ENCODE peak calls at places on chromosomes 1 and 21, in six cellular contexts. R, I, U, Z, N and A are unnamed samples.

GRCh38 chr1:184622136-184622823 is 132.4 kb downstream of the EDEM3 start:
- DNase-seq in R (no peak), I (peak; percentile 61), U (no peak), Z (peak; percentile 75), N (peak; percentile 83), A (no peak)

GRCh38 chr1:41582851-41583657 is 98.6 kb upstream of the EDN2 start:
- DNase-seq in R (no peak), I (no peak), U (no peak), Z (no peak), N (no peak), A (no peak)

GRCh38 chr1:188642585-188643168 is 1813.9 kb downstream of the PLA2G4A start:
- DNase-seq in R (no peak), I (no peak), U (no peak), Z (no peak), N (no peak), A (no peak)

GRCh38 chr1:247228133-247228532 is 27.7 kb upstream of the VN1R5 start:
- DNase-seq in R (no peak), I (no peak), U (no peak), Z (peak; percentile 11), N (no peak), A (no peak)

GRCh38 chr1:83929184-83929583 is 69.7 kb downstream of the TTLL7 start:
- DNase-seq in R (no peak), I (no peak), U (no peak), Z (peak; percentile 39), N (no peak), A (no peak)

GRCh38 chr1:233959089-233959488 is 54.6 kb downstream of the SLC35F3 start:
- DNase-seq in R (no peak), I (no peak), U (no peak), Z (no peak), N (no peak), A (no peak)

GRCh38 chr1:206880310-206880709 is 14.9 kb downstream of the IL20 start:
- DNase-seq in R (no peak), I (no peak), U (no peak), Z (no peak), N (no peak), A (no peak)

GRCh38 chr21:20949884-20950283 is 48.3 kb upstream of the NCAM2 start:
- DNase-seq in R (no peak), I (no peak), U (no peak), Z (no peak), N (no peak), A (peak; percentile 46)

GRCh38 chr1:58773406-58773840 is 10.4 kb downstream of the JUN start:
- DNase-seq in R (peak; percentile 65), I (peak; percentile 85), U (no peak), Z (peak; percentile 49), N (peak; percentile 35), A (no peak)

GRCh38 chr1:212973899-212974298 is 23.6 kb downstream of the VASH2 start:
- DNase-seq in R (no peak), I (no peak), U (no peak), Z (no peak), N (no peak), A (no peak)
- H3K4me1 ChIP-seq in R (peaks cover 1% of the 10 kb centered on the region), I (no peaks in the 10 kb centered on the region), U (no peaks in the 10 kb centered on the region), Z (no peaks in the 10 kb centered on the region), N (no peaks in the 10 kb centered on the region), A (no peaks in the 10 kb centered on the region)

GRCh38 chr1:38708701-38709258 is 150.8 kb downstream of the RRAGC start:
- DNase-seq in R (no peak), I (no peak), U (no peak), Z (no peak), N (no peak), A (no peak)
- H3K4me1 ChIP-seq in R (no peaks in the 10 kb centered on the region), I (no peaks in the 10 kb centered on the region), U (no peaks in the 10 kb centered on the region), Z (no peaks in the 10 kb centered on the region), N (no peaks in the 10 kb centered on the region), A (no peaks in the 10 kb centered on the region)

GRCh38 chr1:15796086-15796462 is 11.4 kb downstream of the UQCRHL start:
- DNase-seq in R (no peak), I (no peak), U (no peak), Z (no peak), N (no peak), A (no peak)
- H3K4me1 ChIP-seq in R (no peaks in the 10 kb centered on the region), I (peaks cover 5% of the 10 kb centered on the region), U (no peaks in the 10 kb centered on the region), Z (peaks cover 37% of the 10 kb centered on the region), N (peaks cover 68% of the 10 kb centered on the region), A (no peaks in the 10 kb centered on the region)

GRCh38 chr1:43985984-43986595 is 5.3 kb upstream of the CCDC24 start:
- DNase-seq in R (no peak), I (no peak), U (no peak), Z (no peak), N (no peak), A (no peak)

GRCh38 chr1:43986712-43987111 is 4.7 kb upstream of the CCDC24 start:
- DNase-seq in R (no peak), I (no peak), U (no peak), Z (no peak), N (peak; percentile 58), A (no peak)

GRCh38 chr1:43984855-43985254 is 5.8 kb downstream of the B4GALT2 start:
- DNase-seq in R (no peak), I (no peak), U (no peak), Z (no peak), N (no peak), A (no peak)

GRCh38 chr1:43990271-43991199 is 864 bp upstream of the CCDC24 start:
- DNase-seq in R (no peak), I (no peak), U (no peak), Z (no peak), N (no peak), A (peak; percentile 68)

GRCh38 chr1:43987159-43988022 is 4.0 kb upstream of the CCDC24 start:
- DNase-seq in R (no peak), I (no peak), U (no peak), Z (peak; percentile 50), N (no peak), A (no peak)
- H3K4me1 ChIP-seq in R (peaks cover 16% of the 10 kb centered on the region), I (no peaks in the 10 kb centered on the region), U (peaks cover 5% of the 10 kb centered on the region), Z (peaks cover 26% of the 10 kb centered on the region), N (peaks cover 23% of the 10 kb centered on the region), A (peaks cover 17% of the 10 kb centered on the region)

DNA sequence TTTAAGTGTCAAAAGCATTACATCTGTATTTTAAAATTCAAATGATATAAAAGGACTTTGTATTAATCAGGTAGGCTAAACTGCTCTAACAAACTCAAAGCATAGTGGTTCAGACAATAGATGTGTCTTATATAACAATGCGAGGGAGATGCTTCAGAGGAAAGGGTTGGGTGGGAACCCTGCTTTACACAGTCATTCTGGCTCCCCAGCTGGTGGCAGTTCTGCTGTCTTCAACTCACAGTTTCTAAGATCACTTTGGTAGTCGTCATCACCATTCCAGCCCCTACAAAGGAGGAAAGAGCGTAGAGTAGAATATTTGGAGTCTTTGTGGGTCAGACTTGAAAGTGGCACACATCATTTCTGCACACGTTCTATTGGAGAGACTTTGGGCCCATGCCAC is 4.2 kb downstream of the PTGFRN start:
- DNase-seq in R (no peak), I (no peak), U (no peak), Z (no peak), N (no peak), A (no peak)
- H3K4me1 ChIP-seq in R (no peaks in the 10 kb centered on the region), I (no peaks in the 10 kb centered on the region), U (peaks cover 19% of the 10 kb centered on the region), Z (peaks cover 18% of the 10 kb centered on the region), N (peaks cover 54% of the 10 kb centered on the region), A (no peaks in the 10 kb centered on the region)

GRCh38 chr21:43731476-43731875 is 12.5 kb downstream of the PDXK start:
- DNase-seq in R (no peak), I (no peak), U (no peak), Z (no peak), N (no peak), A (no peak)
- H3K4me1 ChIP-seq in R (peaks cover 15% of the 10 kb centered on the region), I (no peaks in the 10 kb centered on the region), U (peaks cover 36% of the 10 kb centered on the region), Z (peaks cover 72% of the 10 kb centered on the region), N (peaks cover 69% of the 10 kb centered on the region), A (peaks cover 26% of the 10 kb centered on the region)

GRCh38 chr21:38988211-38989096 is 182.7 kb downstream of the ETS2 start:
- DNase-seq in R (no peak), I (no peak), U (no peak), Z (peak; percentile 14), N (no peak), A (no peak)

GRCh38 chr21:38984982-38985422 is 179.3 kb downstream of the ETS2 start:
- DNase-seq in R (no peak), I (peak; percentile 62), U (no peak), Z (peak; percentile 31), N (no peak), A (no peak)

GRCh38 chr21:38985423-38986378 is 180.0 kb downstream of the ETS2 start:
- DNase-seq in R (no peak), I (peak; percentile 87), U (no peak), Z (peak; percentile 60), N (peak; percentile 59), A (peak; percentile 59)

GRCh38 chr21:38987551-38988210 is 182.0 kb downstream of the ETS2 start:
- DNase-seq in R (no peak), I (peak; percentile 47), U (no peak), Z (peak; percentile 53), N (no peak), A (no peak)

DNA sequence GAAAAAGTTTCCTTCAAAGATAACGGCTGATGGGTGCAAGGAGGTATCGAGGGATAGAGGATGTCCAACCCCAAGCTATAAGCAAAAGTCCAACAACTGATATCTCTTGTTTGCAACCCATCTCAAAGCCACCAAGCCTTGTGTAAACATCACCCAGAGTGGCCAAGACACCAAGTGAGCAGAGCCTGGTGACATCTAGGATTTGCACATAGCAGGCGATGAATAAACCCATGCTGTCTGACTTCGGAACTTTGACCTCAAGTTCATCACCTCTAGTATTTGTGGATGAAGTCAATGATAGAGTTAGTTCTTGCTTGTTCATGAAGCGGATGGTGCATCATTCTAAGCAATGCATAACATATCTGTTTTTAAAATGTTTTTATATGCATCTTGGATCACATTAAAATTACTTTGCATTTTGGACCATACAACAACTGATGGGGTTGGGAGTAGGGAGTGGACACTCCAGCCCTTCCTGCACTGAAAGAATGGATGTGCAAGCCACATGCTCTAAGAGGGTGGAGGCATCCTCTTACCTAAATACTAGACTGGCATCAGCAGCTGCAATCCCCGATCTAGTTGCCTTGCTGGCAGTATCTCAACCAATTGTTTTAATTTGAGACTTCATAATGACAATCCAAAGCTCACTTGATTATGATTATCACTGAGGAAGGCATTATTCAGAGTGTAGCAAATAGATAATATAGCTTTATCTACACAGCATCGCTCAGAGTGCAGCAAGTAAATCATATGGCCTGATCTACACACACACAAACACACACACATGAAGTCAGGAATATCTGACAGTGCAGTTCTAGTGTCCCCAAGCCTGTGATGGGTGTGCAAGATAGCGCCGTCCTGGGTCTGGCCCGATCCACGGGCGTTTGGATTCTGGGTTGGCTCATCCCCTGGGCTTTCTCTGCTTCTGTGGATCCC is 181.0 kb downstream of the ETS2 start:
- DNase-seq in R (no peak), I (peak; percentile 40), U (no peak), Z (no peak), N (no peak), A (no peak)
- H3K4me1 ChIP-seq in R (no peaks in the 10 kb centered on the region), I (peaks cover 4% of the 10 kb centered on the region), U (no peaks in the 10 kb centered on the region), Z (peaks cover 33% of the 10 kb centered on the region), N (peaks cover 33% of the 10 kb centered on the region), A (peaks cover 45% of the 10 kb centered on the region)

DNA sequence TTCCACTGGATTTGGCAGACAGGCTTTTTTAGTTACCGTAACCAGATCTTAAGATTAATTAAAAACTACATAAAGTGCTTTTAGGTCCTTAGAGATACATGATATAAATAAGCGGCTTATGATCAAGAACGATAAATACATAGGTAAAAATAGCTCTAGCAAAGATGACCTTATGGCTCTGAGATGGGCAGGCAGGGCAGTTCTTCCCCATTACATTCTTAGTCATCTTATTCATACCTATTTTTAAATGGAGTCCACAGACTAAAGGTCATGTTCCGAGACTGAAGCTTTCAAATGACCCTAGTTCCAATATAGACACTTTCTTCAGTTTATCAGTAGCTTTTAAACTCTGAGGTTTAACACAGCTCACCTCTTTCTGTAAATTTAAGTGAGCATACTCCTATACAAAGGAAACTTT is 4.3 kb downstream of the MCL1 start:
- DNase-seq in R (no peak), I (no peak), U (no peak), Z (peak; percentile 56), N (no peak), A (no peak)
- H3K4me1 ChIP-seq in R (peaks cover 62% of the 10 kb centered on the region), I (no peaks in the 10 kb centered on the region), U (peaks cover 43% of the 10 kb centered on the region), Z (peaks cover 13% of the 10 kb centered on the region), N (peaks cover 56% of the 10 kb centered on the region), A (peaks cover 69% of the 10 kb centered on the region)